ENCODE peak calls at places on chromosomes 13 and 19, in six cellular contexts. Q is type B pancreatic cell, P is cardiac fibroblast, R is Calu3, E is uterus, B is brain microvascular endothelial cell. T is an unnamed sample.
A peak's percentile ranks its signal among the peaks of the same experiment; 100 is the strongest.

GRCh38 chr19:55553217-55554182 is 8.2 kb upstream of the SBK3 start:
- DNase-seq in Q (no peak), P (no peak), R (peak; percentile 27), E (no peak), B (no peak), T (no peak)

GRCh38 chr13:73715114-73715909 is 418.9 kb downstream of the KLF12 start:
- DNase-seq in Q (no peak), P (no peak), R (no peak), E (no peak), B (no peak), T (no peak)

GRCh38 chr19:4379383-4380253 is 20.7 kb downstream of the SH3GL1 start:
- DNase-seq in Q (no peak), P (peak; percentile 70), R (peak; percentile 66), E (peak; percentile 28), B (no peak), T (peak; percentile 16)

GRCh38 chr13:79435549-79435948 is 29.5 kb upstream of the RBM26 start:
- DNase-seq in Q (no peak), P (peak; percentile 59), R (no peak), E (no peak), B (peak; percentile 22), T (no peak)

GRCh38 chr13:51795419-51795818 is 8.5 kb downstream of the DHRS12 start:
- DNase-seq in Q (no peak), P (no peak), R (no peak), E (no peak), B (no peak), T (no peak)

GRCh38 chr13:24130134-24130792 is 30.3 kb upstream of the SPATA13 start:
- DNase-seq in Q (no peak), P (no peak), R (no peak), E (no peak), B (no peak), T (no peak)

GRCh38 chr19:45115809-45116615 is 23.0 kb downstream of the PPP1R37 start:
- DNase-seq in Q (no peak), P (no peak), R (no peak), E (no peak), B (no peak), T (no peak)

GRCh38 chr13:25927966-25928365 is 123.8 kb downstream of the SHISA2 start:
- DNase-seq in Q (no peak), P (no peak), R (no peak), E (no peak), B (no peak), T (no peak)

GRCh38 chr13:49649963-49650312 is 21.6 kb downstream of the ARL11 start:
- DNase-seq in Q (no peak), P (no peak), R (no peak), E (no peak), B (no peak), T (no peak)

GRCh38 chr13:30577381-30577780 is 40.3 kb upstream of the USPL1 start:
- DNase-seq in Q (no peak), P (peak; percentile 78), R (no peak), E (no peak), B (peak; percentile 92), T (no peak)

GRCh38 chr19:53365899-53366493 is 491 bp downstream of the ZNF525 start:
- DNase-seq in Q (no peak), P (peak; percentile 17), R (peak; percentile 41), E (no peak), B (peak; percentile 27), T (no peak)

GRCh38 chr13:33175991-33176390 is 109.6 kb downstream of the STARD13 start:
- DNase-seq in Q (no peak), P (peak; percentile 42), R (no peak), E (no peak), B (no peak), T (no peak)

GRCh38 chr19:27793128-27793643 is 1419.8 kb downstream of the UQCRFS1 start:
- DNase-seq in Q (no peak), P (peak; percentile 76), R (peak; percentile 86), E (peak; percentile 60), B (peak; percentile 68), T (peak; percentile 89)

GRCh38 chr13:20006206-20006605 is 47.7 kb downstream of the ZMYM2 start:
- DNase-seq in Q (no peak), P (no peak), R (no peak), E (no peak), B (peak; percentile 6), T (no peak)

GRCh38 chr19:50322931-50323781 is 6.0 kb downstream of the KCNC3 start:
- DNase-seq in Q (no peak), P (no peak), R (no peak), E (no peak), B (no peak), T (no peak)

GRCh38 chr13:97133955-97134354 is 88.2 kb upstream of the MBNL2 start:
- DNase-seq in Q (no peak), P (no peak), R (no peak), E (no peak), B (no peak), T (no peak)

GRCh38 chr19:8259922-8260247 is 48.3 kb downstream of the CD320 start:
- DNase-seq in Q (no peak), P (no peak), R (no peak), E (no peak), B (no peak), T (no peak)

GRCh38 chr19:424546-424945 is 15.6 kb upstream of the C2CD4C start:
- DNase-seq in Q (no peak), P (no peak), R (no peak), E (no peak), B (no peak), T (no peak)

GRCh38 chr13:30125422-30126073 is 181.8 kb downstream of the KATNAL1 start:
- DNase-seq in Q (no peak), P (peak; percentile 94), R (no peak), E (peak; percentile 92), B (peak; percentile 74), T (no peak)

GRCh38 chr19:45117167-45117594 is 24.2 kb downstream of the PPP1R37 start:
- DNase-seq in Q (no peak), P (no peak), R (no peak), E (no peak), B (no peak), T (peak; percentile 50)

DNA sequence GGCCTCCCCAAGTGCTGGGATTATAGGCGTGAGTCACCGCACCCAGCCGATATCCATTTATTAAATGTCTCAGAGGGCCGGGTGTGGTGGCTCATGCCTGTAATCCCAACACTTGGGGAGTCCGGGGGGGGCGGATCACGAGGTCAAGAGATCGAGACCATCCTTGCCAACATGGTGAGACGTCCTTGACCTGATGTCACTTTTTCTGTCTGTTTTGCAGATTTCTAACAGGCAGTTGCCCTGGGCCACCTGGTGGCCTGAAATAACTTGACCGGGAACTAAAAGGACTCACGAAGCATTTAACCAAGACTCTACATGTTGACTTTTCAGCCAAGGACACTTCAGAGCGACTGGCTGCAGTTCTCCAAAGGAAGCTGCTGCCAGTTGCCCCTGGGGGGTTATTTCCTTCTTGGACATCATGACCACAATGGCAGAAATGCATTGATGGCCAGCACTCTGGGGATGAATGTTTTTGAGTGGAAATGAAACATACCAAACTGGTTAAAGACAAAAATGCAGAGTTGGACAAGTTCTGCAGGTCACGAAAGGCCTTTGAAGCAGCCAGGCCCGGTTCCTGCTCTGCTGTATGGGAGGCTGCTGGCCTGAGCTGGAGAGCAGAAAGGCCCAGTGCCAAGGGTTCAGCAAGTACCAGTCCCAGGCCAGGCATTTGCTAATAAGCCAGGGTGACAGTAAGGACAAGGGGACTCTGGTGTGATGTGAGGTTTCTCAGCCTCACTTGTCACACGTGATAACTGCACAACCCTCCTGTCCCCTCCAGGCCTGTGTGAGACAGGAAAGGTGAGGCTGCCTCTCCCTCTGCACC is 8.3 kb downstream of the ZNF837 start:
- DNase-seq in Q (no peak), P (no peak), R (no peak), E (no peak), B (no peak), T (peak; percentile 33)
- TF ChIP-seq CTCF in Q (peak; percentile 54), P (peak; percentile 13), R (no peak), E (no peak), B (peak; percentile 42), T (peak; percentile 54)

GRCh38 chr19:38044267-38045111 is 137.5 kb downstream of the SIPA1L3 start:
- DNase-seq in Q (no peak), P (peak; percentile 39), R (no peak), E (no peak), B (peak; percentile 87), T (peak; percentile 61)
- TF ChIP-seq CTCF in Q (no peak), P (peak; percentile 5), R (no peak), E (no peak), B (peak; percentile 58), T (peak; percentile 73)

GRCh38 chr19:15323496-15324235 is 8.7 kb downstream of the BRD4 start:
- DNase-seq in Q (no peak), P (peak; percentile 69), R (peak; percentile 11), E (peak; percentile 29), B (no peak), T (no peak)

GRCh38 chr19:15320118-15320517 is 12.2 kb downstream of the BRD4 start:
- DNase-seq in Q (no peak), P (peak; percentile 60), R (no peak), E (no peak), B (no peak), T (no peak)

GRCh38 chr19:15328312-15328711 is 4.0 kb downstream of the BRD4 start:
- DNase-seq in Q (no peak), P (peak; percentile 40), R (no peak), E (no peak), B (no peak), T (no peak)

GRCh38 chr19:15321739-15322138 is 10.6 kb downstream of the BRD4 start:
- DNase-seq in Q (no peak), P (no peak), R (no peak), E (no peak), B (no peak), T (no peak)

DNA sequence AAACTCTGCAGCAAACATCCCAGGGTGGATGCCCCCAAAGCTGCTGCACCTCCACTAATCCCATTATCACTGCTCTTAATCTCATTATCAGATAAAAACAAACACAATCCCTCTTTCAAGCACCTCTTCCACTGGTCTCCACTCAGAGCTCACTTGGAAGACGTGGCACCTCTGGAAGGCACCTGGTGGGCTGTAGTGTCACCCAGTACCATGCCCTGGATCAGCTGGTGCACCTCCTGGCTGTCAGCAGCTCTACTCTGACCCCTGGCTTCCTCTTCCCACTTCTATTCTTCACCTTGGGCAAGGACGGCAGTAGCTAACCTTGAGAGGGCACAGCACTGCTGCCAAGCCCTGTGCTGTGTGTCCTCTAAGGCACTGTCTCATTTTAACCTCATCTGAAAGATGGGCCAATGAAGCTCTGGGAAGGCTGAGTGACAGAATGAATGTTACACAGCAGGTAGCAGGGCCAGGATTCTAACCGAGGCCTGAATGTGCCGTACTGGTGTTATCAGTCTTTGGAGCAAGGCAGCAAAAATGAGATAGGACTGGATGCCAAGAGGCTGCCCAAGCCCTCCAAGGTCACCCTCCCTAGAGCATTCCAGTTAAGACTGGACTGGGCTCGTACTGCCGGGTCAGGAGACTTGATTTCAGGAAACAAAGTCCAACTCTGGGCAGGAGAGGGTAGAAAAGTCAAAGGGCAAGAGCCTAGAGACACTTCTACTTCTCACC is 7.4 kb downstream of the BRD4 start:
- DNase-seq in Q (no peak), P (no peak), R (no peak), E (no peak), B (no peak), T (no peak)
- TF ChIP-seq CTCF in Q (no peak), P (no peak), R (no peak), E (no peak), B (no peak), T (peak; percentile 27)

DNA sequence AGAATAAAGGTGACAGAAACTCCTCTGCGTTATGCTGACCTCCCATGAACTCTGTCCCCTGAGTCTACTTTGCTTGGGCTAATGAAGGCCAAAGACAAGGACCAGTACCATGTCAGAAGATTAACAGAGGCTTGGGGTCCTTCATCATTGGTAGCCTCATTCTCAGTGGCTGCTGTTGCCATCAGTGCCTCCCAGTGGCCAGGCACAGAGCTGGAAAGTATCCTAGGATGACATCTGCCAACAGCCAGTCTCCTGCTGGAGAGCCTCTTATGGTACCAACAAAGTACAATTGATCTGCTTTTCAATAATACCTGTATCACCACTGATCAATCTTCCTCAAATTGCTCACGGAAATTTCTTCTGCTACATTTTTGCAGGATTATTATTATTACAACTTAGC is 281.6 kb downstream of the DNAJC15 start:
- DNase-seq in Q (no peak), P (no peak), R (no peak), E (no peak), B (no peak), T (no peak)
- TF ChIP-seq CTCF in Q (no peak), P (no peak), R (no peak), E (no peak), B (peak; percentile 45), T (peak; percentile 27)